ENCODE peak calls at places on chromosome 11, in seven cellular contexts. U is CD4-positive, CD25-positive, alpha-beta regulatory T cell; P is NCI-H446 treated with DMSO at 0.1 percent for 48 hours; X is mesothelial cell of epicardium; M is neural crest cell; R is Peyer's patch; Z is AG20443. K is an unnamed sample.
A peak's percentile ranks its signal among the peaks of the same experiment; 100 is the strongest.

GRCh38 chr11:70476669-70477068 is 78.3 kb downstream of the CTTN start:
- DNase-seq in U (no peak), X (no peak), P (no peak), R (no peak), Z (peak; percentile 41), M (no peak), K (no peak)

GRCh38 chr11:2516276-2517015 is 71.6 kb downstream of the KCNQ1 start:
- DNase-seq in U (no peak), Z (no peak), M (peak; percentile 0), X (peak; percentile 3), P (no peak), R (no peak), K (peak; percentile 14)

GRCh38 chr11:134725939-134726639 is 314.0 kb upstream of the B3GAT1 start:
- DNase-seq in X (no peak), R (no peak), M (no peak), P (no peak), Z (no peak), U (no peak), K (peak; percentile 42)

GRCh38 chr11:12880327-12880726 is 128.8 kb upstream of the RASSF10 start:
- DNase-seq in Z (no peak), M (no peak), U (no peak), R (no peak), P (no peak), X (no peak), K (no peak)

GRCh38 chr11:21374381-21374780 is 705.0 kb downstream of the NELL1 start:
- DNase-seq in U (no peak), R (no peak), P (no peak), Z (no peak), X (no peak), M (no peak), K (no peak)

GRCh38 chr11:103587951-103588788 is 448.3 kb upstream of the DDI1 start:
- DNase-seq in U (no peak), P (no peak), X (no peak), R (no peak), Z (no peak), M (no peak), K (no peak)

GRCh38 chr11:92651159-92651558 is 318.3 kb upstream of the MTNR1B start:
- DNase-seq in R (no peak), Z (no peak), M (no peak), U (no peak), P (no peak), X (no peak), K (no peak)

GRCh38 chr11:12961615-12962014 is 47.5 kb upstream of the RASSF10 start:
- DNase-seq in U (no peak), M (no peak), P (no peak), X (no peak), Z (peak; percentile 33), R (no peak), K (no peak)

GRCh38 chr11:128324051-128324481 is 263.3 kb downstream of the ETS1 start:
- DNase-seq in X (no peak), M (no peak), P (no peak), Z (no peak), R (no peak), U (peak; percentile 10), K (no peak)

GRCh38 chr11:102603091-102603490 is 22.0 kb downstream of the MMP20 start:
- DNase-seq in R (no peak), X (no peak), U (no peak), P (no peak), M (peak; percentile 22), Z (peak; percentile 64), K (no peak)

GRCh38 chr11:64305691-64306562 is 603 bp downstream of the ESRRA start:
- DNase-seq in U (peak; percentile 72), X (no peak), Z (no peak), M (peak; percentile 60), R (peak; percentile 82), P (no peak), K (peak; percentile 94)

GRCh38 chr11:108697872-108698473 is 33.1 kb downstream of the DDX10 start:
- DNase-seq in X (no peak), M (peak; percentile 37), Z (peak; percentile 79), U (no peak), R (peak; percentile 22), P (peak; percentile 48), K (peak; percentile 39)

GRCh38 chr11:19283998-19284397 is 43.3 kb upstream of the E2F8 start:
- DNase-seq in X (no peak), P (no peak), U (no peak), R (no peak), M (no peak), Z (no peak), K (no peak)

GRCh38 chr11:20097319-20098221 is 62.7 kb downstream of the DBX1 start:
- DNase-seq in Z (peak; percentile 84), P (peak; percentile 60), M (no peak), U (no peak), R (no peak), X (no peak), K (no peak)

GRCh38 chr11:122100222-122101080 is 15.6 kb downstream of the BLID start:
- DNase-seq in U (no peak), M (peak; percentile 22), P (no peak), Z (peak; percentile 59), R (no peak), X (peak; percentile 39), K (peak; percentile 27)

GRCh38 chr11:33988586-33989370 is 62.8 kb upstream of the CAPRIN1 start:
- DNase-seq in Z (no peak), R (no peak), X (no peak), P (no peak), M (no peak), U (no peak), K (no peak)

GRCh38 chr11:65506316-65506769 is 7.5 kb downstream of the MALAT1 start:
- DNase-seq in R (no peak), U (no peak), P (peak; percentile 54), X (no peak), M (no peak), Z (no peak), K (no peak)

GRCh38 chr11:117181586-117182550 is 3.3 kb downstream of the SIDT2 start:
- DNase-seq in R (no peak), X (no peak), M (no peak), P (no peak), U (no peak), Z (no peak), K (peak; percentile 22)

GRCh38 chr11:77211594-77212251 is 83.7 kb downstream of the MYO7A start:
- DNase-seq in Z (no peak), M (no peak), X (no peak), P (no peak), R (no peak), U (no peak), K (no peak)

GRCh38 chr11:112024178-112024777 is 930 bp upstream of the DLAT start:
- DNase-seq in U (no peak), P (no peak), M (no peak), Z (no peak), X (no peak), R (peak; percentile 59), K (no peak)

GRCh38 chr11:7004482-7004881 is 15.7 kb downstream of the ZNF214 start:
- DNase-seq in M (no peak), U (no peak), Z (peak; percentile 40), X (no peak), P (no peak), R (no peak), K (peak; percentile 17)

GRCh38 chr11:111264646-111265045 is 19.1 kb downstream of the POU2AF2 start:
- DNase-seq in U (no peak), R (no peak), Z (no peak), X (no peak), P (no peak), M (no peak), K (no peak)

GRCh38 chr11:17540807-17541206 is 3.4 kb downstream of the USH1C start:
- DNase-seq in P (no peak), R (no peak), X (no peak), U (no peak), M (no peak), Z (no peak), K (no peak)

GRCh38 chr11:61959678-61960077 is 7.8 kb downstream of the FTH1 start:
- DNase-seq in Z (peak; percentile 1), M (no peak), X (no peak), R (no peak), P (no peak), U (no peak), K (no peak)

GRCh38 chr11:73265278-73265810 is 6.8 kb upstream of the P2RY6 start:
- DNase-seq in R (no peak), X (no peak), P (no peak), U (no peak), Z (no peak), M (no peak), K (no peak)

K was measured in colonic mucosa.